ENCODE peak calls at places on chromosomes 1 and 21, in four cellular contexts. A is psoas muscle, U is cerebellum, K is HEK293T. X is an unnamed sample.

GRCh38 chr1:23026573-23026972 is 7.3 kb downstream of the KDM1A start:
- DNase-seq in A (no peak), U (no peak), K (no peak), X (no peak)

GRCh38 chr1:221141606-221142285 is 262.5 kb downstream of the HLX start:
- DNase-seq in U (no peak), A (no peak), K (no peak), X (no peak)

GRCh38 chr1:248752119-248752931 is 3.2 kb downstream of the LYPD8 start:
- DNase-seq in U (no peak), A (no peak), K (no peak), X (no peak)

GRCh38 chr1:94045465-94046056 is 75.4 kb downstream of the ABCA4 start:
- DNase-seq in U (peak), A (peak), K (peak), X (peak)

GRCh38 chr1:66394603-66395002 is 139.3 kb upstream of the SGIP1 start:
- DNase-seq in A (no peak), K (no peak), U (no peak), X (no peak)

GRCh38 chr1:241976264-241976663 is 18.7 kb downstream of the BECN2 start:
- DNase-seq in K (no peak), A (no peak), U (no peak), X (no peak)

GRCh38 chr1:46284597-46285564 is 18.5 kb downstream of the LRRC41 start:
- DNase-seq in A (no peak), K (no peak), U (no peak), X (no peak)

GRCh38 chr1:119594386-119594785 is 53.7 kb downstream of the ZNF697 start:
- DNase-seq in A (no peak), U (no peak), K (no peak), X (no peak)

GRCh38 chr21:44892536-44893277 is 19.2 kb upstream of the PTTG1IP start:
- DNase-seq in A (peak), K (peak), U (peak), X (peak)

GRCh38 chr1:157147906-157148717 is 9.9 kb upstream of the ETV3 start:
- DNase-seq in U (no peak), A (no peak), K (no peak), X (no peak)

GRCh38 chr21:37821791-37822450 is 94.3 kb downstream of the KCNJ6 start:
- DNase-seq in A (no peak), U (no peak), K (no peak), X (no peak)

GRCh38 chr1:1171551-1172340 is 1.9 kb upstream of the TTLL10 start:
- DNase-seq in A (peak), U (no peak), K (no peak), X (no peak)

GRCh38 chr1:6634278-6635052 is 9.8 kb downstream of the THAP3 start:
- DNase-seq in U (no peak), A (peak), K (peak), X (peak)

GRCh38 chr1:901108-901859 is 22.4 kb upstream of the SAMD11 start:
- DNase-seq in K (no peak), A (no peak), U (no peak), X (no peak)

GRCh38 chr1:212981571-212982328 is 31.4 kb downstream of the VASH2 start:
- DNase-seq in A (no peak), U (no peak), K (no peak), X (peak)

GRCh38 chr1:39829791-39830533 is 41.3 kb upstream of the BMP8B start:
- DNase-seq in U (no peak), K (no peak), A (no peak), X (no peak)

GRCh38 chr1:159000627-159001026 is 9.1 kb upstream of the IFI16 start:
- DNase-seq in U (no peak), A (peak), K (no peak), X (peak)

GRCh38 chr1:206047271-206047670 is 5.7 kb upstream of the RHEX start:
- DNase-seq in A (no peak), K (no peak), U (no peak), X (no peak)

GRCh38 chr1:111990026-111990877 is 784 bp upstream of the KCND3 start:
- DNase-seq in U (peak), A (peak), K (peak), X (peak)

GRCh38 chr1:111515291-111516007 is 12.0 kb upstream of the ADORA3 start:
- DNase-seq in A (peak), U (peak), K (no peak), X (peak)

GRCh38 chr1:33347650-33347992 is 26.7 kb upstream of the A3GALT2 start:
- DNase-seq in K (no peak), A (peak), U (peak), X (peak)

GRCh38 chr21:33643658-33644311 is 1.5 kb downstream of the ITSN1 start:
- DNase-seq in U (peak), K (no peak), A (no peak), X (peak)

GRCh38 chr1:85332575-85332974 is 56.1 kb upstream of the BCL10 start:
- DNase-seq in U (no peak), K (no peak), A (no peak), X (no peak)

X was measured in cerebellar cortex.